ENCODE peak calls at places on chromosomes 2 and 18, in four cellular contexts. V, I, J and G are unnamed samples.

GRCh38 chr2:235930701-235931100 is 237.5 kb downstream of the GBX2 start:
- DNase-seq in V (no peak), I (no peak), J (no peak), G (no peak)

GRCh38 chr18:62610509-62611394 is 87.9 kb downstream of the ZCCHC2 start:
- DNase-seq in V (no peak), I (no peak), J (no peak), G (peak)

GRCh38 chr18:54222922-54223567 is 1.4 kb downstream of the MBD2 start:
- DNase-seq in V (no peak), I (no peak), J (no peak), G (no peak)

GRCh38 chr2:150478206-150478974 is 9.1 kb downstream of the RND3 start:
- DNase-seq in V (no peak), I (no peak), J (no peak), G (peak)

GRCh38 chr2:119723121-119723635 is 36.5 kb upstream of the PTPN4 start:
- DNase-seq in V (no peak), I (no peak), J (no peak), G (no peak)

GRCh38 chr2:180240774-180241173 is 233.7 kb upstream of the CWC22 start:
- DNase-seq in V (peak), I (no peak), J (no peak), G (peak)

GRCh38 chr18:35478520-35479435 is 19.0 kb downstream of the INO80C start:
- DNase-seq in V (peak), I (peak), J (peak), G (peak)

GRCh38 chr2:105381119-105381668 is 17.7 kb downstream of the FHL2 start:
- DNase-seq in V (no peak), I (no peak), J (no peak), G (no peak)

GRCh38 chr2:148044322-148044721 is 23.4 kb downstream of the MBD5 start:
- DNase-seq in V (no peak), I (no peak), J (no peak), G (no peak)

GRCh38 chr2:160157861-160158813 is 41.9 kb downstream of the ITGB6 start:
- DNase-seq in V (peak), I (no peak), J (no peak), G (peak)

GRCh38 chr18:77201508-77201907 is 48.1 kb upstream of the GALR1 start:
- DNase-seq in V (no peak), I (no peak), J (no peak), G (no peak)

GRCh38 chr18:79735071-79735980 is 55.7 kb downstream of the CTDP1 start:
- DNase-seq in V (no peak), I (no peak), J (no peak), G (no peak)

GRCh38 chr2:154507186-154507585 is 191.3 kb upstream of the KCNJ3 start:
- DNase-seq in V (no peak), I (no peak), J (no peak), G (no peak)

GRCh38 chr2:240498171-240498957 is 59.4 kb downstream of the ANKMY1 start:
- DNase-seq in V (no peak), I (no peak), J (no peak), G (no peak)

GRCh38 chr2:196823750-196824149 is 14.6 kb upstream of the C2orf66 start:
- DNase-seq in V (peak), I (no peak), J (peak), G (peak)

GRCh38 chr2:199659207-199659606 is 191.8 kb downstream of the FTCDNL1 start:
- DNase-seq in V (peak), I (no peak), J (no peak), G (peak)

GRCh38 chr2:32865399-32866068 is 81.2 kb upstream of the LTBP1 start:
- DNase-seq in V (peak), I (no peak), J (peak), G (peak)

GRCh38 chr2:217919781-217920351 is 82.9 kb downstream of the TNS1 start:
- DNase-seq in V (peak), I (no peak), J (no peak), G (peak)

GRCh38 chr2:106978647-106979046 is 92.7 kb upstream of the ST6GAL2 start:
- DNase-seq in V (no peak), I (no peak), J (no peak), G (no peak)

GRCh38 chr2:241179894-241180293 is 8.6 kb upstream of the ANO7 start:
- DNase-seq in V (no peak), I (no peak), J (no peak), G (peak)